ENCODE peak calls at places on chromosomes 7 and 10, in nine cellular contexts. F, Y, J, S, V, M, Z, A and P are unnamed samples.

GRCh38 chr7:125316451-125316850 is 386.8 kb upstream of the POT1 start:
- DNase-seq in J (no peak), Z (peak; percentile 87), A (peak; percentile 3), M (peak; percentile 91), Y (peak; percentile 56), V (no peak), F (peak; percentile 2), S (no peak), P (peak; percentile 0)

GRCh38 chr7:97858221-97858620 is 14.0 kb downstream of the ASNS start:
- DNase-seq in S (no peak), Z (no peak), J (no peak), Y (no peak), V (no peak), M (no peak), F (no peak), A (no peak), P (peak; percentile 13)

GRCh38 chr10:13182424-13182823 is 21.1 kb downstream of the MCM10 start:
- DNase-seq in V (no peak), F (no peak), A (no peak), Y (no peak), S (no peak), J (no peak), M (no peak), Z (no peak), P (no peak)

GRCh38 chr10:100986952-100987684 is at the start of the genes MRPL43 and TWNK:
- DNase-seq in Y (peak; percentile 72), Z (peak; percentile 96), J (peak; percentile 92), V (peak; percentile 25), M (peak; percentile 87), S (no peak), F (peak; percentile 67), A (peak; percentile 85), P (peak; percentile 84)

GRCh38 chr7:150357277-150357676 is 11.3 kb upstream of the REPIN1 start:
- DNase-seq in Y (no peak), J (no peak), S (no peak), M (no peak), F (no peak), V (no peak), Z (no peak), A (peak; percentile 42), P (no peak)

GRCh38 chr10:1809139-1809755 is 71.9 kb upstream of the ADARB2 start:
- DNase-seq in Z (no peak), Y (no peak), S (no peak), F (no peak), J (no peak), V (no peak), A (no peak), M (no peak), P (no peak)

GRCh38 chr10:70756710-70757360 is 28.3 kb downstream of the TBATA start:
- DNase-seq in Z (no peak), F (peak; percentile 39), Y (peak; percentile 55), M (no peak), A (no peak), J (no peak), V (no peak), S (no peak), P (no peak)

GRCh38 chr10:24394479-24395190 is 185.7 kb downstream of the KIAA1217 start:
- DNase-seq in V (no peak), M (no peak), F (no peak), S (peak; percentile 49), J (no peak), A (no peak), Y (no peak), Z (no peak), P (no peak)

GRCh38 chr10:67088035-67088434 is 162.2 kb downstream of the LRRTM3 start:
- DNase-seq in S (no peak), F (no peak), V (no peak), Y (no peak), M (no peak), J (no peak), Z (no peak), A (no peak), P (no peak)

GRCh38 chr7:151514461-151515396 is 5.0 kb downstream of the RHEB start:
- DNase-seq in M (no peak), V (no peak), S (no peak), F (no peak), A (peak; percentile 26), Y (no peak), J (no peak), Z (no peak), P (no peak)

GRCh38 chr10:35507519-35508109 is 97.5 kb upstream of the GJD4 start:
- DNase-seq in A (no peak), J (no peak), S (no peak), M (no peak), V (no peak), Y (no peak), Z (no peak), F (no peak), P (no peak)

GRCh38 chr10:43644252-43644651 is 4.4 kb downstream of the ZNF32 start:
- DNase-seq in Y (no peak), M (no peak), Z (peak; percentile 38), J (peak; percentile 33), V (no peak), F (peak; percentile 12), S (no peak), A (no peak), P (no peak)

GRCh38 chr10:91159254-91159783 is 61.1 kb upstream of the PCGF5 start:
- DNase-seq in S (no peak), Y (no peak), J (peak; percentile 20), F (no peak), M (no peak), V (no peak), A (no peak), Z (no peak), P (no peak)

GRCh38 chr10:128062331-128062730 is 63.9 kb downstream of the MKI67 start:
- DNase-seq in F (no peak), A (peak; percentile 66), M (no peak), J (no peak), Z (peak; percentile 58), V (no peak), S (no peak), Y (no peak), P (peak; percentile 39)

GRCh38 chr7:149199234-149199990 is 4.1 kb downstream of the ZNF282 start:
- DNase-seq in V (no peak), J (peak; percentile 20), M (no peak), Z (no peak), S (no peak), F (peak; percentile 71), A (no peak), Y (peak; percentile 60), P (no peak)
- H3K79me2 ChIP-seq in V (peaks cover 73% of the 10 kb centered on the region), J (peaks cover 96% of the 10 kb centered on the region), M (peaks cover 3% of the 10 kb centered on the region), Z (peaks cover 60% of the 10 kb centered on the region), S (peaks cover 37% of the 10 kb centered on the region), F (peaks cover 38% of the 10 kb centered on the region), A (peaks cover 12% of the 10 kb centered on the region), Y (peaks cover 72% of the 10 kb centered on the region), P (peaks cover 13% of the 10 kb centered on the region)

GRCh38 chr7:86214734-86215133 is 429.0 kb upstream of the GRM3 start:
- DNase-seq in J (no peak), S (no peak), A (no peak), V (no peak), M (no peak), Y (no peak), F (no peak), Z (no peak), P (peak; percentile 61)

GRCh38 chr7:86207740-86208139 is 436.0 kb upstream of the GRM3 start:
- DNase-seq in S (no peak), F (no peak), V (no peak), J (no peak), A (no peak), Y (no peak), Z (no peak), M (no peak), P (no peak)

GRCh38 chr7:86209036-86209435 is 434.7 kb upstream of the GRM3 start:
- DNase-seq in M (peak; percentile 28), V (no peak), F (no peak), S (no peak), Z (no peak), Y (no peak), J (no peak), A (no peak), P (no peak)
- H3K4me1 ChIP-seq in M (no peaks in the 10 kb centered on the region), V (no peaks in the 10 kb centered on the region), F (no peaks in the 10 kb centered on the region), S (no peaks in the 10 kb centered on the region), Z (no peaks in the 10 kb centered on the region), Y (no peaks in the 10 kb centered on the region), J (no peaks in the 10 kb centered on the region), A (no peaks in the 10 kb centered on the region), P (no peaks in the 10 kb centered on the region)

GRCh38 chr7:55271661-55272060 is 93.5 kb upstream of the LANCL2 start:
- DNase-seq in Y (no peak), A (no peak), V (no peak), Z (no peak), M (no peak), S (no peak), J (no peak), F (no peak), P (no peak)
- H3K79me2 ChIP-seq in Y (no peaks in the 10 kb centered on the region), A (no peaks in the 10 kb centered on the region), V (no peaks in the 10 kb centered on the region), Z (no peaks in the 10 kb centered on the region), M (no peaks in the 10 kb centered on the region), S (no peaks in the 10 kb centered on the region), J (no peaks in the 10 kb centered on the region), F (no peaks in the 10 kb centered on the region), P (no peaks in the 10 kb centered on the region)

GRCh38 chr10:95277614-95278013 is 13.2 kb downstream of the PDLIM1 start:
- DNase-seq in J (no peak), M (no peak), A (no peak), Y (no peak), Z (no peak), V (no peak), F (no peak), S (no peak), P (no peak)

GRCh38 chr10:95280637-95281036 is 10.2 kb downstream of the PDLIM1 start:
- DNase-seq in Z (no peak), S (no peak), Y (no peak), V (no peak), J (no peak), M (no peak), A (no peak), F (no peak), P (no peak)

GRCh38 chr10:95281206-95281605 is 9.6 kb downstream of the PDLIM1 start:
- DNase-seq in Y (no peak), J (no peak), M (no peak), V (no peak), S (no peak), Z (no peak), F (no peak), A (no peak), P (no peak)

GRCh38 chr10:95278061-95278988 is 12.5 kb downstream of the PDLIM1 start:
- DNase-seq in Y (no peak), J (peak; percentile 54), V (no peak), A (no peak), S (no peak), M (no peak), Z (peak; percentile 46), F (peak; percentile 60), P (no peak)

DNA sequence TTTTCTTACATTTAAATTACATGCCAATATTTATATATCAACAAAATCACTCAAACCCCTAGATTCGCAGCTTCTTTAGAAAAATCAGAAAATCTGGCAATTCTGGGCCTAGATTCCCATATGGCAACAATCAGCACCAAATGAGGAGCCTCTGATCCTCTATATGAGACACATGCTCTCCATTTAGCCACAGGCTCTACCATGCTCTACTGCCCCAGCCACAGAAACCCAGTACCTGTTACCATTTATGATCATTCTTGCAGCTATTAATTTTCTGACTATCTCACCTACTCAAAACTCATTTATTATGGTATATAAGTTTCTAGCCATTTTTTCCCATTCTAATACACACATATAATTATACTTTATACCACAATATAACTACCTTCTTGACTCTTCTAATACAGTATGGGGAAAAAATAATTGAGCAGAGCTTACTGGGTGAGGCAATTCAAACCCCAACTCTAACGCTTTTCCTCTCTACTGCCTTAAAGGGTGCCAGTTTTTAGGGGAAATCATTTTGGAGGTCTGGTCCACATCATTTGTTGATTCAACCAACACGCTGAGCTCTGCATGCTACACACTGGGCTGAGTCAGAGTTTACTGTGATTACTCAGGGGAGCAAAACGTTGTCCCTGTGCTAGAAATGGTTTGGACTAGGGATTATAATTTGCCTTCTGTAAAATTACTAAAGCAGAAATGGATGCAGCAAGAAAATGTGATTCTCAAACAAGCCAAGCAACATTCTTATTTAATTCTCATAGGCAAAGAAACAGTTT is 11.6 kb downstream of the PDLIM1 start:
- DNase-seq in A (no peak), J (peak; percentile 93), V (no peak), Z (no peak), M (no peak), Y (peak; percentile 70), S (no peak), F (peak; percentile 73), P (no peak)
- H3K4me1 ChIP-seq in A (peaks cover 3% of the 10 kb centered on the region), J (peaks cover 57% of the 10 kb centered on the region), V (peaks cover 78% of the 10 kb centered on the region), Z (peaks cover 23% of the 10 kb centered on the region), M (peaks cover 7% of the 10 kb centered on the region), Y (peaks cover 25% of the 10 kb centered on the region), S (peaks cover 30% of the 10 kb centered on the region), F (peaks cover 32% of the 10 kb centered on the region), P (peaks cover 9% of the 10 kb centered on the region)